ENCODE peak calls at places on chromosomes 5 and 9, in eight cellular contexts. N is GM20000, H is stomach, U is kidney, R is fibroblast of the aortic adventitia, J is mucosa of descending colon, B is endothelial cell, F is GM06990. V is an unnamed sample.

GRCh38 chr9:75184471-75184870 is 96.2 kb downstream of the OSTF1 start:
- DNase-seq in N (no peak), H (no peak), U (no peak), R (no peak), J (no peak), B (no peak), F (no peak), V (no peak)

GRCh38 chr5:111197523-111197922 is 26.7 kb upstream of the CAMK4 start:
- DNase-seq in N (no peak), H (no peak), U (no peak), R (peak), J (no peak), B (no peak), F (no peak), V (peak)

GRCh38 chr9:86795861-86796497 is 151.3 kb downstream of the GAS1 start:
- DNase-seq in N (no peak), H (no peak), U (no peak), R (peak), J (no peak), B (peak), F (no peak), V (peak)

GRCh38 chr9:131815971-131816873 is 76.3 kb upstream of the RAPGEF1 start:
- DNase-seq in N (no peak), H (no peak), U (no peak), R (peak), J (no peak), B (no peak), F (no peak), V (no peak)

GRCh38 chr5:149731617-149732400 is 1.7 kb downstream of the PPARGC1B start:
- DNase-seq in N (peak), H (peak), U (peak), R (peak), J (peak), B (peak), F (peak), V (peak)

GRCh38 chr5:114055318-114055788 is 306.5 kb upstream of the KCNN2 start:
- DNase-seq in N (no peak), H (peak), U (peak), R (no peak), J (no peak), B (peak), F (no peak), V (peak)

GRCh38 chr9:124576751-124577150 is 69.6 kb upstream of the NR5A1 start:
- DNase-seq in N (no peak), H (no peak), U (no peak), R (no peak), J (no peak), B (no peak), F (no peak), V (no peak)

GRCh38 chr9:99690573-99690972 is 131.1 kb upstream of the NR4A3 start:
- DNase-seq in N (no peak), H (no peak), U (no peak), R (no peak), J (no peak), B (no peak), F (no peak), V (no peak)

GRCh38 chr9:116594552-116594951 is 92.6 kb upstream of the TRIM32 start:
- DNase-seq in N (no peak), H (no peak), U (no peak), R (peak), J (no peak), B (no peak), F (no peak), V (peak)

GRCh38 chr5:108786806-108787483 is 39.2 kb downstream of the FER start:
- DNase-seq in N (no peak), H (no peak), U (no peak), R (no peak), J (no peak), B (no peak), F (no peak), V (no peak)

GRCh38 chr5:23466401-23466886 is 41.0 kb upstream of the PRDM9 start:
- DNase-seq in N (no peak), H (no peak), U (no peak), R (no peak), J (no peak), B (no peak), F (no peak), V (peak)

GRCh38 chr9:3858961-3859360 is 333.2 kb upstream of the RFX3 start:
- DNase-seq in N (no peak), H (no peak), U (no peak), R (no peak), J (no peak), B (no peak), F (no peak), V (peak)

GRCh38 chr5:3601060-3601710 is 5.6 kb downstream of the IRX1 start:
- DNase-seq in N (no peak), H (no peak), U (no peak), R (no peak), J (no peak), B (no peak), F (no peak), V (no peak)

GRCh38 chr9:6641961-6642360 is 3.6 kb downstream of the GLDC start:
- DNase-seq in N (no peak), H (no peak), U (no peak), R (no peak), J (no peak), B (no peak), F (no peak), V (no peak)

GRCh38 chr5:180040287-180041214 is 31.0 kb downstream of the RNF130 start:
- DNase-seq in N (no peak), H (peak), U (no peak), R (no peak), J (no peak), B (no peak), F (no peak), V (no peak)

GRCh38 chr5:52693279-52693678 is 94.4 kb upstream of the ITGA1 start:
- DNase-seq in N (peak), H (peak), U (peak), R (peak), J (no peak), B (peak), F (no peak), V (peak)

GRCh38 chr5:80254767-80255424 is 952 bp downstream of the SERINC5 start:
- DNase-seq in N (peak), H (peak), U (no peak), R (peak), J (no peak), B (no peak), F (no peak), V (peak)

GRCh38 chr5:128304121-128304520 is 220.6 kb downstream of the SLC12A2 start:
- DNase-seq in N (no peak), H (no peak), U (no peak), R (peak), J (no peak), B (no peak), F (no peak), V (peak)

GRCh38 chr5:115389799-115390382 is 93.4 kb upstream of the CCDC112 start:
- DNase-seq in N (no peak), H (peak), U (no peak), R (no peak), J (no peak), B (peak), F (no peak), V (no peak)

GRCh38 chr9:121447341-121447834 is 52.3 kb downstream of the GGTA1 start:
- DNase-seq in N (no peak), H (no peak), U (no peak), R (peak), J (no peak), B (no peak), F (no peak), V (peak)

DNA sequence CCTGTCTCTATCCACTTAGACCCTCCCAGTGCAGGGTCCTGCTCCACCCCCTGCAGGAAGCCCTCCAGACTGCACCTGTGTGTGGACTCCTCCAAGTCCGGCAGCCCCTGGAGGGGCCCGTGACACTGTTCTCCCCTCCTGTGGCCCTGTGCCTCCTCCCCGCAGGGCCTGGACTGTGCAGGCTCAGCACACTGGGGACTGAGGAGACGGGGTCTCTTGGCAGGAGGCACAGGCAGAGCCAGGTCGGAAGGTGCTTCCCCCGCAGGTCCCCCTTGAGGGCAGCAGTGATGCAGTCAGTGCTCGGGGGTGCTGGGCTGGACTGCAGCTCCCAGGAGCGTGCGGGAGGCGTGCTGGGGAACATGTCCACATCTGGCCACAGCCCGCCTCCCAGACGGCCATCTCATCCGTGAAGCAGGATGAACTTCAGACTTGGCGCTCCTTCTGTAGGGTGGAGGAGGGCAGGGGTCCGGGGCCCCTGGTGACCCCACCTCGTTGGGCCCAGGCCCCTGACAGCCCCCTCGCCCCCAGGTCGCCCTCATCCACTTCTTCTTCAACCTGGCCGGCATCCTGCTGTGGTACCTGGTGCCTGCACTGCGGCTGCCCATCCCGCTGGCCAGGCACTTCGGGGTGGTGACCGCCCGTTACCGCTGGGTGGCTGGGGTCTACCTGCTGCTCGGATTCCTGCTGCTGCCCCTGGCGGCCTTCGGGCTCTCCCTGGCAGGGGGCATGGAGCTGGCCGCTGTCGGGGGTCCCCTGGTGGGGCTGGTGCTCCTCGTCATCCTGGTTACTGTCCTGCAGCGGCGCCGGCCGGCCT is 4.9 kb downstream of the SLC34A3 start:
- DNase-seq in N (no peak), H (no peak), U (no peak), R (no peak), J (no peak), B (no peak), F (no peak), V (no peak)
- TF ChIP-seq CTCF in N (no peak), H (no peak), U (no peak), R (no peak), J (no peak), B (no peak), F (peak), V (no peak)

DNA sequence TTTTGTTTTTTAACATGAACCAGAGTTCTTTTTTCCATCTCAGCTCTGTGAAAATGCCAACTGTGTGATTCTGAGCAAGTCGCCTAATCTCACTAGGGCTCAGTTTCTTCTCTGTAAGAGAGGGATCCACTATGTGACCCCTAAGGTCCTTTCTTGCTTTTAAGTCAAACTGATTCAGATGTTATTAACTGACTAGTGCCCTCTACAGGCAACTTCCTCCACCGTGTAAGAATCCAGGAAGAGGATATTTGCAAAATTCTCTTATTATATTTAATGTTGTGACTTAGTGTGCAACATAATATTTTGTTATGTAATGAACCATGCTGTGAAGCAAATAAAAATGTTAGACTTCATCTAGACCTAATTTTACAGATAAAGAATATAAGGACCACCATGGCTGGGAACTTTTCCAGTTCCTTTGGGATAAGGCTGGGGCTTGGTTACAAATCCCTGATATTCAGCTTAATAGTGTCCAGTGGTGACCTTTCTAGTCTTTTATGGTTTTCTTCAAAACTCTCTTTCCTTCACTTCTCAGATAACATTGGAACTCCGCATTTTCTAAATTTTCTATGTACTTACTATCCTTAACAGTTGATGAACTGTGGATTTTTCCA is 244.7 kb downstream of the PIK3R1 start:
- DNase-seq in N (peak), H (no peak), U (no peak), R (peak), J (no peak), B (peak), F (no peak), V (peak)
- TF ChIP-seq CTCF in N (peak), H (no peak), U (peak), R (peak), J (peak), B (peak), F (peak), V (peak)

GRCh38 chr9:8917978-8918739 is 1118.6 kb upstream of the DMAC1 start:
- DNase-seq in N (no peak), H (no peak), U (no peak), R (no peak), J (no peak), B (no peak), F (no peak), V (no peak)
- TF ChIP-seq CTCF in N (no peak), H (no peak), U (no peak), R (no peak), J (no peak), B (no peak), F (no peak), V (no peak)

DNA sequence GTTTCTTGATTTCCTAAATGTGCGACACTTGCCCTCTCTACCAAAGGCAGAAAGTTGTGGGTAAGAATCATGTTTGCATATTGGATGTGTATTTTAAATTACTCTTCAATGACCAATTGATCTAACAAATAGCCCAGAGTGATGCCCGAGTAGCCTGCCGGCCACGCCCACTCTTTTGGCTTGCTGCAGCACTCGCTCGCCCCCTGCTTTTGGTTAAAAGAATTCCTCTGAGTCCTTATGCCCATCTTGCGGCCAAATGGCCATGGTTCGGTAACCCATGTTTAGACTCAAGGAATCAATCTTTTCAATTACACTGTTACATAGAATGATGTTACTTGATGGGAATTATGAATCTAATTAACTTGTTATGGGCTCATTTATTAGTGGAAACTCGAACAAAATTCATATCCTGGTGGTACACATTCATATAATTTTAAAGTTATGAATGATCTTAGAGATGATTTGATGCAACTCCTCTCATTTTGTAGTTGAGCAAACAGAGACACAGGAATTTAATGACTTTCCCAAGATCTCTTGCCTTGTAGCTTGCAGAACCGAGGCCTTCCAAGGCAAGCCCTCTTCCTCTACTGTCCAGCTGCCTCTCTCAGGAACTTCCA is 36.5 kb downstream of the PPIC start:
- DNase-seq in N (peak), H (peak), U (no peak), R (peak), J (no peak), B (peak), F (peak), V (peak)
- TF ChIP-seq CTCF in N (peak), H (no peak), U (peak), R (peak), J (no peak), B (peak), F (peak), V (peak)

DNA sequence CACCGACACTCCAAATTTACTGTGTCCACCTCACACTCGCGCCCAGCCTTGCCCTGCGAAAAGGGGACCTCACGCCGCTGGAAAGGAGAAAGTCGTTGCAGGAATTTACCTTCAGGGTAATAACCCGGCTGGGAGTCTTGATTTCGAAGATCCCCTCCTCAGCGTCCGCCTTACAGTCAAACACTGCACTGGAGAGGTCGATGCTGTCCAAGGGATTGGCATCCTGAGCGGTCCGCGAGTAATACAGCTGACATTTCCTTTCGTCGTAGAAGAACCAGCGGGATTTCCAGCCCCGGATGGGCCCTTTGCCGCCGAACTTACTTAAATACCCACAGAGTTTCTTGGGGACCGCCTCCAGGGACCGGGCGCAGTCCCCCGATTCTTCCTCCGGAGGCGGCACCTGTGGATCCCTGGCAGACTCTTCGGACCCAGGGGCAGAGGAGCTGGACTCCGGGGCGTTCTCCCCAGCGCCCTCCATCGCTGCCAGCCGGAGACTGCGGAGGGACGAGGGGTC is 328 bp downstream of the TBC1D2 start:
- DNase-seq in N (peak), H (peak), U (no peak), R (peak), J (no peak), B (peak), F (no peak), V (peak)
- TF ChIP-seq CTCF in N (no peak), H (no peak), U (no peak), R (peak), J (no peak), B (no peak), F (peak), V (no peak)

GRCh38 chr9:105188746-105189145 is 55.7 kb upstream of the SLC44A1 start:
- DNase-seq in N (no peak), H (no peak), U (no peak), R (peak), J (no peak), B (no peak), F (no peak), V (no peak)
- TF ChIP-seq CTCF in N (no peak), H (no peak), U (no peak), R (no peak), J (no peak), B (no peak), F (peak), V (no peak)